ENCODE peak calls at places on chromosomes 12 and 14, in five cellular contexts. D is mucosa of descending colon, S is lower lobe of right lung, U is adrenal gland, P is body of pancreas. I is an unnamed sample.

GRCh38 chr12:117854339-117855012 is 114.3 kb downstream of the KSR2 start:
- DNase-seq in S (no peak), U (no peak), D (no peak), P (peak), I (peak)

GRCh38 chr12:120783197-120783596 is 57.6 kb downstream of the ACADS start:
- DNase-seq in D (no peak), S (no peak), P (no peak), U (no peak), I (peak)

GRCh38 chr14:101463566-101464171 is 97.6 kb upstream of the DIO3 start:
- DNase-seq in D (no peak), P (no peak), U (no peak), S (no peak), I (no peak)

GRCh38 chr14:86654558-86655184 is 1124.7 kb downstream of the FLRT2 start:
- DNase-seq in U (peak), S (peak), D (no peak), P (peak), I (peak)

GRCh38 chr12:107304588-107305532 is 211.5 kb upstream of the CRY1 start:
- DNase-seq in D (no peak), U (no peak), P (no peak), S (no peak), I (no peak)

GRCh38 chr12:99983721-99984258 is 946 bp downstream of the ANKS1B start:
- DNase-seq in D (no peak), U (peak), S (no peak), P (peak), I (no peak)

GRCh38 chr14:101707285-101707842 is 54.1 kb upstream of the PPP2R5C start:
- DNase-seq in S (no peak), U (peak), P (peak), D (no peak), I (peak)

GRCh38 chr14:38705220-38705619 is 397.8 kb downstream of the SEC23A start:
- DNase-seq in U (no peak), S (no peak), D (no peak), P (no peak), I (no peak)

GRCh38 chr12:38886064-38886463 is 19.3 kb downstream of the CPNE8 start:
- DNase-seq in P (peak), S (no peak), U (peak), D (peak), I (peak)

GRCh38 chr14:80208426-80208950 is 2.8 kb downstream of the DIO2 start:
- DNase-seq in U (no peak), P (no peak), D (no peak), S (no peak), I (no peak)

GRCh38 chr12:51389302-51389999 is 1.8 kb downstream of the GALNT6 start:
- DNase-seq in P (no peak), D (no peak), S (no peak), U (no peak), I (no peak)

GRCh38 chr12:27331299-27331926 is 1.2 kb upstream of the BMAL2 start:
- DNase-seq in S (no peak), D (no peak), U (no peak), P (no peak), I (no peak)

GRCh38 chr14:35341454-35342159 is 49.4 kb downstream of the PSMA6 start:
- DNase-seq in U (peak), S (peak), P (peak), D (peak), I (peak)

GRCh38 chr12:111245701-111246476 is 123.0 kb downstream of the PHETA1 start:
- DNase-seq in D (no peak), P (no peak), U (no peak), S (no peak), I (no peak)

GRCh38 chr12:20314325-20314724 is 54.0 kb upstream of the PDE3A start:
- DNase-seq in P (no peak), U (no peak), D (no peak), S (no peak), I (no peak)

GRCh38 chr14:84228702-84229101 is 1301.2 kb upstream of the FLRT2 start:
- DNase-seq in P (no peak), D (no peak), U (no peak), S (no peak), I (no peak)

GRCh38 chr12:68623059-68623458 is 12.4 kb downstream of the RAP1B start:
- DNase-seq in P (no peak), D (no peak), U (no peak), S (no peak), I (no peak)

GRCh38 chr14:97179573-97179972 is 382.4 kb downstream of the VRK1 start:
- DNase-seq in P (no peak), S (no peak), U (no peak), D (no peak), I (no peak)

GRCh38 chr14:103819503-103820307 is 27.7 kb downstream of the PPP1R13B start:
- DNase-seq in S (peak), U (no peak), D (no peak), P (peak), I (peak)

GRCh38 chr12:24561411-24561871 is 387.5 kb downstream of the BCAT1 start:
- DNase-seq in D (no peak), U (peak), S (no peak), P (no peak), I (peak)
- H3K4me3 ChIP-seq in D (no peak), U (peak), S (peak), P (peak), I (peak)

GRCh38 chr12:1591029-1591428 is 3.4 kb downstream of the FBXL14 start:
- DNase-seq in P (no peak), D (no peak), U (no peak), S (no peak), I (no peak)

GRCh38 chr12:1591543-1591942 is 2.8 kb downstream of the FBXL14 start:
- DNase-seq in U (no peak), P (no peak), S (no peak), D (no peak), I (peak)

GRCh38 chr12:1588574-1588944 is 5.8 kb downstream of the FBXL14 start:
- DNase-seq in D (no peak), U (no peak), S (no peak), P (no peak), I (no peak)

GRCh38 chr12:1587927-1588573 is 6.3 kb downstream of the FBXL14 start:
- DNase-seq in S (no peak), U (no peak), P (no peak), D (no peak), I (no peak)

DNA sequence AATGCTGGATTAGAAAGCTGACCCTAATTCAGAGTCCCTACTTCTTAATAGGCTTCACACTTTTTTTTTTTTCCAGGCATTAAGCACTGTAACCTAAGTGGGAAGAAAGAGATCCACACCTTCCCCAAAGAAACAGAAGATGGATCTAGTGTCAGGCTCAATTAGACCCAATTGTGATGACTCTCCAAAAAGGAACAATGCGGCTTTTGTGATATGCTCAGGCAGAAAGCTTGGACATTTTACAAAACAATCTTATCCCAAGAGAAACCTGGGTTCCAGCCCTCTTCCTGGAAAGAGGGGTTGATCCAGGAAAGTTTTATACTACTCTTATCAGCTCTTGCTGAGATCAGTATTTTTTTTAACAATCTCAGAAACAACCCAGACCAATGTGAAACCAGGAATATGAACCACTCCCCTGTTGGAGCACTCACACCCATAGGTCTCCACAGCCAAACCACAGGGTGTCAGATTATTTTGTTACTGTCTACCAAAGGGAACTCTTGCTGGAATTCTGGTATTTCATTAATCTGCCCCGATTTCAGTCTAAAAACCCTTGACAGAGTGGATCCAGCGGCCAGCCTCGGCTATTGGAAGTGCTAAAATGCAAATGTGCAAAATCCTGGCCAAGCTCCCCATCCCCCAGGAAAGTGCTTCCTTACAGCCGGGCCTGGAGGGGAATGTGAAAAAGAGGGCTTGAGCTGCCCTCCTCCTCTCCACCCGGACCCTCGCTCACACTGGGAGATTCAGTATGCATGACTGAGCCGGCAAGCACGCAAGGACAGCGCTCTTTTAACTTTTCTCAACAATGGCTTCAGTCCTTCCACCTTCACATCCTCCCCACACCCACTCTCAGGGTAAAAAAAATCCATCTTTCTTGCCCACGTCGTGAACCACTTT is 4.0 kb downstream of the FBXL14 start:
- DNase-seq in D (no peak), U (no peak), P (peak), S (no peak), I (peak)
- H3K4me3 ChIP-seq in D (no peak), U (no peak), P (no peak), S (peak), I (peak)

GRCh38 chr14:23569443-23570151 is 2.0 kb upstream of the AP1G2 start:
- DNase-seq in U (no peak), D (no peak), P (no peak), S (no peak), I (no peak)

GRCh38 chr14:23567186-23568020 is at the start of gene AP1G2:
- DNase-seq in S (peak), D (peak), U (peak), P (peak), I (no peak)

GRCh38 chr14:23566782-23567185 is 807 bp downstream of the AP1G2 start:
- DNase-seq in U (no peak), D (no peak), P (peak), S (no peak), I (no peak)

GRCh38 chr14:23568600-23569310 is 1.2 kb upstream of the AP1G2 start:
- DNase-seq in S (no peak), D (no peak), P (no peak), U (no peak), I (no peak)

GRCh38 chr14:23568021-23568599 is 519 bp upstream of the AP1G2 start:
- DNase-seq in P (no peak), U (no peak), S (no peak), D (no peak), I (no peak)
- H3K4me3 ChIP-seq in P (no peak), U (no peak), S (peak), D (no peak), I (no peak)

DNA sequence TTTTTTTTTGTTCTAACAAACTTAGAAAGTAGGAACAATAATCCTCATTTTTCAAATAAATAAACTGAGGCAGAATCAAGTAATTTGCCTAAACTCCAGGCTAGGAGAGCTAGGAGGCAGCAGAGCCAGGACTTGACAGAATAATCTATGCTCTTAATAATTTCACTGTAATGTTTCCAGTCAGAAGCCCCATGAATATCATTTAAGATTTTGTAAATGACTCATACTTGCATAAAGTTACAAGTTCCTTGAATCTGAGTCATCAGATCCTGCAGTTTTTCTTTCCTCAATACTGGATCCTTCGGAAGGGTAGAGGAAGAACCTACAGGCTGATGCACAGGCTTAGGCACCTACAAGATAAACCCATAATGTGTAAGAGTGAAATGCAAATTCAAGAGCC is 29.0 kb downstream of the CAPRIN2 start:
- DNase-seq in D (no peak), S (no peak), U (no peak), P (no peak), I (peak)
- H3K4me3 ChIP-seq in D (no peak), S (no peak), U (no peak), P (no peak), I (no peak)

GRCh38 chr14:99742509-99743487 is 50.4 kb upstream of the EML1 start:
- DNase-seq in U (no peak), S (peak), D (no peak), P (no peak), I (no peak)

GRCh38 chr14:99744199-99744872 is 48.9 kb upstream of the EML1 start:
- DNase-seq in D (no peak), S (no peak), P (no peak), U (no peak), I (no peak)

GRCh38 chr14:99741227-99741976 is 51.8 kb upstream of the EML1 start:
- DNase-seq in P (no peak), S (peak), D (no peak), U (no peak), I (no peak)

GRCh38 chr14:99740411-99740810 is 52.8 kb upstream of the EML1 start:
- DNase-seq in P (no peak), U (no peak), S (no peak), D (no peak), I (no peak)

DNA sequence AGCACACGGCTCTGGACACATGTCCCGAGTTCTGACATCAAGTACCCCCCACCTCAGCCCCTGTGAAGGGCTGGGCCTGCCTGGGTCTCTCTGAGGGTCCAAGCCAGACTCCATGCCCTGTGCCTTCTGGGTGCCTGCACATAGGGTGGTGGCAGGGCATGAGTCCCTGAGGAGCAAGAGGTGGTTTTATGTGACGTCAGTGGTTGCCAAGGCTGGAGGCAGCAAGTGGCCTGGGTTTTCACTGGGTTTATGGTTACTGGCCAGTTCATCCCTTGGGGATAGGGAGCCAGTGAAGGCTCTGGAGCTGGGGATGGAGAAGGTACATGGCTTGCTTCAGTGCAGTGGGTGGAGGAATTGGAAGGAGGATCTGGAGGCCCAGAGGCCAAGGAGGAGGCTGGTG is 51.1 kb upstream of the EML1 start:
- DNase-seq in D (no peak), P (no peak), S (peak), U (no peak), I (no peak)
- H3K4me3 ChIP-seq in D (no peak), P (no peak), S (no peak), U (no peak), I (no peak)

GRCh38 chr12:105351523-105351922 is 21.0 kb downstream of the C12orf75 start:
- DNase-seq in D (no peak), P (no peak), S (no peak), U (no peak), I (no peak)
- H3K4me3 ChIP-seq in D (no peak), P (no peak), S (no peak), U (no peak), I (no peak)

DNA sequence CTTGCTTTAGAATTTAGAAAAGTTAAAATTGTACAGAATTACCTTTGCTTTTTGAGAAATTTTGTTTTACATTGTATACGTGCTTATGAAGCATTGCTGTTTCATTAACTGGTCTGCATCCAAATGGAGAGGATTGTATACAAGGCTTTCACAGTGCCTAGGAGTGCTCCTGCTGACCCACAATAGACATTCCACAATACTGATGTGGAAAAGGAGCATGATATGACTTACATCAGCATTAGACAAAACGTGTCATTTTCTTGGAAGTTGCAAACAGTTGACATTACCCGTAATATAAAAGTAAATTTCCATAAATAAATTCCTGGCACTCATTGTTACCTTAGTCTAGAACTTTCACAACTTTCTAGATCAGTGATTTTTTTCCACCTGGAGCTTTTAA is 1.9 kb downstream of the PRKD1 start:
- DNase-seq in P (no peak), S (no peak), D (no peak), U (no peak), I (peak)
- H3K4me3 ChIP-seq in P (no peak), S (peak), D (no peak), U (no peak), I (peak)

GRCh38 chr14:67964391-67964812 is 144.8 kb downstream of the RAD51B start:
- DNase-seq in D (no peak), S (no peak), P (no peak), U (no peak), I (no peak)
- H3K4me3 ChIP-seq in D (no peak), S (no peak), P (no peak), U (no peak), I (no peak)

DNA sequence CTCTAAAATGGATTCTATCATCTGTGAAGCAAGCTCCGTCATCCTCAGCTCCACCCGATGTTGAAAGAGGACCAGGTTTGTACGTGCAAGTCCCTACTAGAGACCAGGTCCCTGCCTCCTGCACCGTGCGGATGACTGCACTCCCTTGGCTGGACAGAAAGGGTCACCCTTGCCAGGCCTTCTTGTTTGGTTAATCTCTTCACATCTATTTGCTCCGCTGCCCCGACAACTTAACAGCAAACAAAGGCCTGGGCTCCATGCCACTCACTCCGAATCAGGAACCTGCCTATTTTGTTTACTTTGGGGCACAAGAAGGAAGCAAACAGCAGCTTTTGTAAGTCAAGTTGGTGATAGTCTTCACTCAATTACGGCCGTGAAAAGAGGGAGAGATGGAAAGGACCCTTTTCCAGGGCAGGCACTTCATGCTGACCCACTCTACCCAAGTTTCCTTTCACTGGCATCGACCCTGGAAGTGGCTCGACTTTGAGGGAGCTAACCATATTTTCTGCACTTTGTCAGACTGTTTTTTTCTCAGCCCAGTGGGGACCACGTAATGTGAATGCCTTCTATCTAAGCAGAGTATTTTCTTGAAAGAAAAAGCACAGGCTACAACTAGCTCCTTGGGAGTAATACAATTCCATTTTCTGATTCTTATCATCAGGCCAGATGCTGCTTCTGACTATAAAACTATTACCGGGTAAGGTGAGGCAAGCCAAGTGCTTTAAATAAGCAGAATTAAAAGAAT is 202.6 kb downstream of the FOXN3 start:
- DNase-seq in U (no peak), D (peak), S (peak), P (peak), I (no peak)
- H3K4me3 ChIP-seq in U (no peak), D (no peak), S (no peak), P (no peak), I (no peak)